ENCODE peak calls at places on chromosomes 2 and 18, in ten cellular contexts. X, Z, M, S, U, L, Y, O, V and K are unnamed samples.

GRCh38 chr2:3664925-3665324 is 6.9 kb downstream of the ALLC start:
- DNase-seq in Y (peak), V (no peak), M (peak), U (no peak), Z (no peak), S (no peak), O (no peak), L (no peak), X (no peak), K (no peak)

GRCh38 chr18:78659748-78660147 is 319.9 kb upstream of the SALL3 start:
- DNase-seq in O (no peak), L (no peak), Y (no peak), V (no peak), X (no peak), M (no peak), Z (peak), U (no peak), S (no peak), K (no peak)

GRCh38 chr2:28631514-28632206 is 120.0 kb upstream of the PPP1CB start:
- DNase-seq in S (no peak), Z (no peak), V (no peak), M (no peak), X (no peak), Y (no peak), O (no peak), U (no peak), L (no peak), K (no peak)

GRCh38 chr2:25129901-25130520 is 38.4 kb downstream of the POMC start:
- DNase-seq in U (no peak), Z (no peak), V (no peak), O (no peak), L (no peak), X (no peak), M (no peak), Y (no peak), S (no peak), K (no peak)

GRCh38 chr2:242004223-242004901 is 134.8 kb downstream of the RTP5 start:
- DNase-seq in Y (no peak), M (no peak), U (no peak), X (no peak), L (no peak), O (no peak), V (no peak), Z (no peak), S (no peak), K (no peak)

GRCh38 chr2:20509766-20510490 is 63.1 kb downstream of the RHOB start:
- DNase-seq in O (peak), Y (peak), V (peak), M (peak), X (no peak), U (peak), Z (peak), S (no peak), L (no peak), K (no peak)

GRCh38 chr18:49459404-49460171 is 857 bp downstream of the DYM start:
- DNase-seq in X (no peak), S (no peak), M (peak), V (peak), O (no peak), U (no peak), L (no peak), Y (peak), Z (peak), K (no peak)

GRCh38 chr2:240799183-240799740 is 20.8 kb downstream of the KIF1A start:
- DNase-seq in S (no peak), U (no peak), O (no peak), Z (no peak), L (no peak), X (peak), V (no peak), Y (no peak), M (no peak), K (no peak)

GRCh38 chr2:195307751-195308150 is 349.3 kb upstream of the SLC39A10 start:
- DNase-seq in Y (no peak), U (no peak), X (no peak), V (no peak), Z (peak), M (no peak), O (no peak), L (no peak), S (no peak), K (no peak)

GRCh38 chr2:18788590-18788989 is 199.2 kb upstream of the NT5C1B start:
- DNase-seq in O (no peak), V (peak), M (no peak), X (peak), Z (no peak), Y (no peak), S (no peak), U (peak), L (no peak), K (no peak)

GRCh38 chr2:26691881-26692813 is at the start of gene KCNK3:
- DNase-seq in U (peak), S (peak), X (peak), Z (peak), V (peak), O (peak), L (peak), Y (peak), M (no peak), K (peak)

GRCh38 chr2:139514946-139515345 is 734.8 kb upstream of the NXPH2 start:
- DNase-seq in M (no peak), X (no peak), V (no peak), S (no peak), L (no peak), Z (no peak), U (no peak), O (no peak), Y (no peak), K (no peak)

GRCh38 chr2:171921970-171922229 is 361 bp upstream of the HAT1 start:
- DNase-seq in Z (no peak), L (no peak), U (no peak), S (no peak), V (no peak), M (no peak), O (no peak), X (no peak), Y (no peak), K (no peak)

GRCh38 chr2:171924170-171924942 is 2.1 kb downstream of the HAT1 start:
- DNase-seq in M (no peak), U (no peak), Z (no peak), Y (no peak), V (no peak), S (no peak), X (no peak), O (no peak), L (no peak), K (no peak)

GRCh38 chr2:171919453-171919852 is 2.8 kb upstream of the HAT1 start:
- DNase-seq in V (no peak), L (no peak), S (no peak), M (no peak), X (no peak), O (no peak), Y (no peak), Z (no peak), U (no peak), K (no peak)

GRCh38 chr2:171923206-171923605 is 945 bp downstream of the HAT1 start:
- DNase-seq in O (no peak), V (peak), X (no peak), M (peak), Z (peak), Y (peak), S (peak), U (peak), L (no peak), K (no peak)

GRCh38 chr2:171922230-171923022 is at the start of gene HAT1:
- DNase-seq in Z (peak), L (peak), V (peak), O (peak), S (peak), X (peak), U (peak), M (peak), Y (peak), K (peak)
- TF ChIP-seq CTCF in Z (no peak), L (no peak), V (no peak), O (no peak), S (no peak), X (no peak), U (no peak), M (peak), Y (no peak), K (no peak)

DNA sequence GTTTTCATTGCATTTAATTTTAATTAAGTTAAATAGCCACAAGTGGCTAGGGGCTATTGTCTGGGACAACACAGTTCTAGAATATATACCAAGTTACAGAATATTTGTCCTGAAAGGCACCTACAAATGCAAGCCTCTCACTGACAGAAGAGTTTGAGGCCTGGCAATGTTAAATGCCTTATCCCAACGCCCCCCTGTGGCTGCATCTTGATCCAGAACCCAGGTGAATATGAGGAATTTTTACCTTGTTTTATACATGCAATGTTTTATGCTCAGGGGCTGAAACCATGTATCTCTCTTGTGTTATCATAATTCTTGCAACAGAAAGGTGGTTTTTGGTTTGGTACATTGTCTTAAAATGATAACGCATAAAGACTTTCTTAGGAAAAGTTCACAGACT is 71.8 kb upstream of the SEC11C start:
- DNase-seq in V (peak), O (no peak), Y (peak), X (no peak), Z (peak), L (no peak), S (no peak), U (no peak), M (no peak), K (no peak)
- TF ChIP-seq CTCF in V (peak), O (no peak), Y (peak), X (peak), Z (peak), L (peak), S (peak), U (peak), M (peak), K (peak)

DNA sequence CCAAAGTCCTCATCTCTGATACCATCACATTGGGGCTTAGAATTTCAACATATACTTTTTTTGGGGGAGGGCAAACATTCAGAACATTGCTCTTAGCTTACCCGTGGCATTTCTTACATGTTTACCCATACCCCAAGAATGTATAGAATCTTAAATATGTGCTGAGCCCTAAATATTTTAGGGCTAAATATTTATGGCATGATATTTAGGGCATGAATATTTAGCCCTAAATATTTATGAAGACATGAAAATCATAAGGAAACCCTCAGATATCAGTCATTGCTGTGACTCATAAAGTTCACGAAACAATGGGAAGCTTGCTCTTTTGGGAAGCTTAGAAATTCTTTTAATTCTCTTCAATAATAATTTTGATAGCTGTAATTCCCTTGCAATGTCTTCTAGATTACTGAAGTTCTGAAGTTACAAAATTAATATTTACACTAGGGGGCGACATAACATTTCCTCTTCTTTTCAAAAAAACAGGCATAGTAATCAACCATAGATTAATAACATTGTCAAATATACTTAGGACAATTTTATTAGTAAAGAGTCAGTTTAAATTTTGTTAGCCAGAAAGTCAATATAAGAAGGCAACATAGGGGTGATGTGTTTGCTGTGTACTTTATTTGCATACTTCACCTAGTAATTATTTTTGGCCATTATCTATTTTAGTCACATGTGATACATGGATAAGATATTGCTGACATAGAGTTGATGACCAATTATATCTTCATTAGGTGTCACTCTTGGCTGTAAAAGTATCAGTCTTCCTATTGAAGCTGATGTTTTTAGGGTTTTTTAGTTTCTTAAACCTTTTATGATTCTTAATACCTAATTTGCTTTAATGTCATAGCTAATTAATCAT is 13.1 kb downstream of the ZNF804A start:
- DNase-seq in S (peak), L (no peak), Z (peak), X (no peak), Y (peak), V (no peak), U (peak), O (no peak), M (peak), K (no peak)
- TF ChIP-seq CTCF in S (peak), L (no peak), Z (no peak), X (peak), Y (peak), V (peak), U (peak), O (no peak), M (peak), K (peak)

DNA sequence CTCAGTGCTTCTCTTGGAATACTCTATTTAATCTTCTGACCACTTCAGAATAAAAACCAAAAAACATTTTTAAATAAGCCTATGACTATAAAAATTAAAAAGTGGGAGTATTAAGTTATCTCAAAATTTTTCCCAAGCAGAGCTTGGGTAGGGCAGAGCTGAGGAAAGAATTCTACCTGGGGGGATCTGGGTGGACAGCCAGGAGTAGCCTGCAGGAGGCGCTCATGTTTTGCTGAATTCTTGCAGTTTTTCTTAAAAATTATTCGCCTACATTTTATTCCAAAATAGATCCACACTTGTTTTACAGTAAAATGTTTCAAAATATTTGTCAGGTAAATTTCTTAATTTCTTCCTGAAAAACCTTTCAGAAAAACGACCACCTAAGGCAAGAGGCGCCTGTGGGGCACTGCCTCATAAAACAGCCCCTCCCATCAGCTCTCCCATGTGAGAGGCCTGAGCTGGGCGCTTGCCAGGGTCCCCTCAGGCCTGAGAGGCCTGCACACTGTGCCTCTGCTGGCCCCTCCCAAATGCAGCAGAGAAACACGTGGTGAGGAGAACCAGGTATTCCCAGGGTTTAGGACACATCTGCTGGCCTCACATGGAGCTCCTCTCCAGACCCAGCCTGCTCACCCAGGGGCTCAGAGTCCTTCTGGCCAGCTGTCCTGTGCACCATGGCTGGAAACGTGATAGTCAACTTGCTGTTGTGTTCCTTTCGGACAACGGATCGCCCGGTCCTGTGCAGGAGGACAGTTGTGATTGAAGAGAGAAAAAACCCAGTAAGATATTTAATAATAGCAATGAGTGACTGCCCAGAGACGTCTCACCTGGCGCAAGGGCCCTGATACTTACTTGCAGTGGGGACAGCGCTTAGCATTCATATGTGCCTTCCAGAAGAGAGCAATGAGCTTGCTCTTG is 17.5 kb downstream of the POLR1A start:
- DNase-seq in L (no peak), U (no peak), Z (peak), V (no peak), O (no peak), M (no peak), X (no peak), Y (no peak), S (no peak), K (no peak)
- TF ChIP-seq CTCF in L (no peak), U (peak), Z (peak), V (no peak), O (no peak), M (peak), X (peak), Y (peak), S (peak), K (peak)

GRCh38 chr2:29755233-29755632 is 166.2 kb downstream of the ALK start:
- DNase-seq in O (no peak), S (no peak), X (no peak), U (no peak), Z (no peak), M (no peak), L (no peak), Y (no peak), V (no peak), K (no peak)

GRCh38 chr2:29751390-29751789 is 170.0 kb downstream of the ALK start:
- DNase-seq in M (no peak), S (no peak), X (no peak), L (no peak), V (no peak), U (no peak), O (no peak), Z (no peak), Y (no peak), K (no peak)

GRCh38 chr2:29755829-29756228 is 165.6 kb downstream of the ALK start:
- DNase-seq in X (no peak), Z (no peak), V (no peak), L (no peak), O (no peak), Y (no peak), U (no peak), M (no peak), S (no peak), K (no peak)

GRCh38 chr2:29749843-29750242 is 171.5 kb downstream of the ALK start:
- DNase-seq in X (no peak), L (no peak), S (no peak), V (peak), Z (no peak), M (no peak), U (no peak), Y (peak), O (peak), K (no peak)

DNA sequence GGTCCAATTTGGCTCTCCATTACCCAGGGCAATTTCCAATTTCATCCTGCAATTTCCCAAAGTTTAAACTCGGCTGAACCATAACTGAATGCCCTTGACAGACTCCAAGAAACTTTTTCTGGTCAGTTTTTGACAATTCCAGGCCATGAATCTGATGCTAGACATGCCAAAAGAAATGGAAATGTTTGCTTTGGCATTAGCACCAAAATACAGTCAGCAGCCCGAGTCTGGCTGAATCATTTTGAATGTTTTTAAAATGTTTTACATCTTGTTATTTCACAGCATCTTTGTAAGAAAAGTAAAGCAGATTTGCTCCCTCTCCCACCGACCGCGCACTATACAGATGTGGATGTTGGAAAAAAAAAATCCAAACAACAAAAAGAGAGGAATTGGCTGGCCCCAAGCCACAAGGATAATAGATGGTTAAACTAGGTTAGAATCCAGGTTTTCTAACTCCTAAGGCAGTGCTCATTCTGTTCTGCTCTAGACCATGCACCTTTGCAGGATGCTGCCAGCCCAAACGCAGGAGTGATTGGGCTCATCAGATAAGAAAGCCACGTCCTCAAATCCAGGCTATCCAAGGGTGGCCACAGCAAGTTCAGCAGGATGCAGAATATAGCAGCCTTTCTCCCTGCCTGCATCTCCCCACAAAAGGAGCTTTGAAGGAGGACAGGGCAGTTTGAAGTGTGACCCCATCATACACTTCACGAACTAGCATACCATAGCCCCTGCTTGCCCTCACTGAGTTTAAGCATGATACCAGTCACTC is 167.5 kb downstream of the ALK start:
- DNase-seq in V (no peak), U (peak), L (no peak), X (no peak), Z (no peak), O (no peak), M (no peak), S (peak), Y (no peak), K (no peak)
- TF ChIP-seq CTCF in V (no peak), U (no peak), L (no peak), X (no peak), Z (no peak), O (no peak), M (no peak), S (no peak), Y (no peak), K (no peak)

DNA sequence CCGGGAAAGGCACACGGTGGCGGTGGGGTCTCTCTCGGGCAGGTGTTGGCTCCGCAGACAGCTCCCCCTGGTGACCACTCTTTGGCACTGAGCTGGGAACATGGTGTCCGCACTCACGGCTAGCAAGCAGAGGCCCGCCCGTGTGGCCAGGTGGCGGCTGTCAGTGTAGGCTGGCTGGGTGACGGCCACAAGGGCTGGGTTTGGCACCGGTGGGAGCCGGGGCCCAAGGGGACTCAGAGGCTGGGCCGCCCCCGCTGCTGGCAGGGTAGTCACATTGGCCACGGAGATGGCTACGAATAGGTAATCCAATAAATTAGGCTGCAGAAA is 1071.7 kb downstream of the RPIA start:
- DNase-seq in Z (peak), X (no peak), M (no peak), V (no peak), O (no peak), Y (no peak), U (no peak), L (no peak), S (no peak), K (no peak)
- TF ChIP-seq CTCF in Z (peak), X (no peak), M (no peak), V (no peak), O (no peak), Y (no peak), U (no peak), L (no peak), S (no peak), K (peak)